ENCODE peak calls at places on chromosomes 6 and 20, in eight cellular contexts. V, G, D, Y, L, J, M and W are unnamed samples.

GRCh38 chr20:51583499-51583898 is 41.0 kb upstream of the NFATC2 start:
- DNase-seq in D (no peak), G (no peak), L (no peak), M (no peak), Y (no peak), V (no peak), J (no peak), W (no peak)

GRCh38 chr20:49260218-49260617 is 17.6 kb downstream of the ZNFX1 start:
- DNase-seq in M (no peak), G (no peak), D (no peak), L (no peak), J (no peak), V (no peak), Y (no peak), W (no peak)

GRCh38 chr20:43584448-43585138 is 6.1 kb upstream of the IFT52 start:
- DNase-seq in G (no peak), V (no peak), J (peak), Y (peak), D (no peak), L (no peak), M (peak), W (no peak)

GRCh38 chr6:142954844-142955243 is 9.9 kb upstream of the HIVEP2 start:
- DNase-seq in G (no peak), M (no peak), V (no peak), D (no peak), L (no peak), Y (no peak), J (no peak), W (no peak)

GRCh38 chr20:22312744-22313346 is 271.5 kb downstream of the FOXA2 start:
- DNase-seq in J (no peak), L (no peak), G (peak), Y (peak), M (no peak), D (peak), V (no peak), W (no peak)

GRCh38 chr6:57261896-57262295 is 39.8 kb upstream of the RAB23 start:
- DNase-seq in M (no peak), Y (no peak), G (no peak), D (no peak), L (no peak), V (no peak), J (no peak), W (no peak)

GRCh38 chr20:4160761-4161305 is 145.5 kb upstream of the RNF24 start:
- DNase-seq in V (no peak), J (peak), L (no peak), M (no peak), D (peak), Y (peak), G (peak), W (no peak)

GRCh38 chr6:10556496-10557391 is 35.6 kb downstream of the GCNT2 start:
- DNase-seq in V (peak), L (no peak), G (no peak), D (no peak), J (no peak), M (no peak), Y (no peak), W (no peak)

GRCh38 chr6:34990971-34991560 is 102.0 kb downstream of the ANKS1A start:
- DNase-seq in L (no peak), Y (peak), J (no peak), M (no peak), V (no peak), G (no peak), D (no peak), W (no peak)

GRCh38 chr20:33666293-33667244 is at the start of gene ACTL10:
- DNase-seq in M (peak), L (no peak), Y (peak), V (peak), G (peak), D (peak), J (no peak), W (peak)

GRCh38 chr20:33662172-33662571 is at the start of gene C20orf144:
- DNase-seq in J (no peak), L (no peak), D (no peak), Y (peak), M (no peak), G (no peak), V (no peak), W (no peak)

GRCh38 chr20:33664085-33664761 is 2.1 kb downstream of the C20orf144 start:
- DNase-seq in Y (peak), V (no peak), D (no peak), M (no peak), J (no peak), G (no peak), L (no peak), W (no peak)

GRCh38 chr20:33663161-33664084 is 1.3 kb downstream of the C20orf144 start:
- DNase-seq in J (no peak), Y (peak), G (peak), L (no peak), M (no peak), V (peak), D (peak), W (peak)

DNA sequence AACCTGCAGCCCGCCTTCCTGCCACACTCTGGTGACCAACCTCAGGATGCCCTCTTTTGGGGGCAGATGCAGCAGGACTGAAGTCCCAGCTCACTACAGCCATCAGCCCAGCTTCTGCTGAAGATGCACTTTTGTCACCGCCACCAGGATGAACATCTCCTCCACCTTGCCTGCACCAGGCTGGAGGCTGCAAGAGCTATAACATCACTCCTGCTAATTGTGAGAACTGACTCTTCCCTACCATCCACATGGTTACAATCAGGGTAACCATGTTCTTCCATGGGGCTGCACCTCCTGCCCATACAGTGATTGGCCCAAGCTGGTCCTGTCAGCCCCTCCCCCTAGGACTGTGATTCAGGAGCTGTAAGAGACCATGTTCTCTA is 2.0 kb upstream of the ACTL10 start:
- DNase-seq in V (no peak), M (no peak), Y (peak), D (no peak), L (no peak), G (no peak), J (no peak), W (no peak)
- TF ChIP-seq CTCF in V (no peak), M (no peak), Y (no peak), D (no peak), L (no peak), G (no peak), J (no peak), W (no peak)

DNA sequence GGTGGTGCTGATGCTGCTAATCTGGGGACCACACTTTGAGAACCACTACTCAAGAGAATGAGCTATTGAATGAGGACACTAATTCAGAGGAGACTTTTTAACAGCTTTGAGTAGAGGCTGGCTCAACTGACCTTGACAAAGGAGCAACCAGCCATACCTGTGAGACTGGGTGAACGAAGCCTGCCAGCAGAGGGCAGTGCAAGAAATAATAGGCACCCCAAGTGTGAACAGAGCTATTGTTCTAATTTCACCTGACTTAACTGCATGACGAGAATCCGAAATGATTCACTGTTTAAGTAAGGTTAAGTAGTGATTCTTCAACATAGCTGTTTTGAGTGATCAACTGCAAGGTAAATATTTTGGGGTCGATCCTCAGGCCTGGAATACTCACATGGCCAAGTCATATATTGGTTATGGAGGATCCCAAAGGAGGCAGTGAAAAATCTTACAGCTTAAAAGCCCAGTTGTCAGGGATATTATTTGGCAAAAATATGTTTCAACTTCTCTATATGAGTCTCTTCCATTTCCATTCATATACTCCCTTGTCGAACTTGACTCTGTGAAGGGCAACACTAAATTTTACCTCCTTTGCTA is 550.5 kb upstream of the MARCKS start:
- DNase-seq in J (no peak), G (peak), L (no peak), Y (no peak), V (peak), M (no peak), D (peak), W (peak)
- TF ChIP-seq CTCF in J (peak), G (peak), L (peak), Y (peak), V (peak), M (peak), D (peak), W (peak)

DNA sequence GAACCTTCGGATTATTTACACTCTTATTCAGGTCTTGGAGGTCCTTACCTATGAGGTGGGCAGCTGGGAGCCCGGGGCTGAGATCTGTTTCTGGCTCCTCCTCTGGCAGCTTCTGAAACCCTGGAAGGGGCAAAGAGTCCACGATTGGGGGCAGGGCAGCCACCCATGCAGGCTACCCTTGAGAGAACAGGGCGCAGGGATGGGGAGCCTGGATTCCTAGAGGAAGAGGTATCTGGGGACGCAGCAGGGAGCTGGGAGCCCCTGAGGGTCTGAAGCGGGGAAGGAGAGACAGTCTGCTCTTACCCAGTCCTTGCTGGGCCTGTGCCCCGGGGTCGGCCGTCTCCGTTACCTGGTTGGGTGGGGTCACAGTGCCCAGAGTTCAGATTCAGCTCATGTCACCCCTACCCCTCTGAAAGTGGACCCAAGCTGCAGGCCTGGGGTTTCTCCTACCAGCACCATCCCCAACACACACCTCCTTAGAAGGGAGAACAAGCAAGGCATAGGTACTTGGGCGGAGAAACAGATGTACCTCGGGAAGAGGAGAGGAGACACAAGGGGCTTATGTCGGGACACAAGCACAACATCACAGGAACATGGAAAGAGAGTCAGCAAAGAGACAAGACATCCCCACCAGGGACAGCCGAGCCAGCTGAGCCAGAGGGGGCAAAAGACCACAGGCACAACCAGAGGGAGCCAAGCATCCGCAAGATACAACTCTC is 554 bp downstream of the LTB start:
- DNase-seq in V (peak), M (no peak), L (no peak), J (no peak), G (peak), Y (peak), D (peak), W (no peak)
- TF ChIP-seq CTCF in V (no peak), M (no peak), L (no peak), J (no peak), G (no peak), Y (no peak), D (no peak), W (no peak)

GRCh38 chr6:38522322-38522721 is 117.4 kb downstream of the BTBD9 start:
- DNase-seq in D (no peak), Y (no peak), L (no peak), G (no peak), V (no peak), J (no peak), M (no peak), W (no peak)

GRCh38 chr6:38528196-38528965 is 111.3 kb downstream of the BTBD9 start:
- DNase-seq in J (no peak), Y (no peak), G (no peak), M (no peak), D (no peak), V (no peak), L (no peak), W (no peak)

GRCh38 chr6:38524436-38525145 is 115.1 kb downstream of the BTBD9 start:
- DNase-seq in V (no peak), M (no peak), D (no peak), L (no peak), G (no peak), J (no peak), Y (peak), W (no peak)

GRCh38 chr6:38527371-38527770 is 112.4 kb downstream of the BTBD9 start:
- DNase-seq in V (no peak), L (no peak), D (no peak), J (no peak), M (no peak), G (no peak), Y (no peak), W (no peak)

DNA sequence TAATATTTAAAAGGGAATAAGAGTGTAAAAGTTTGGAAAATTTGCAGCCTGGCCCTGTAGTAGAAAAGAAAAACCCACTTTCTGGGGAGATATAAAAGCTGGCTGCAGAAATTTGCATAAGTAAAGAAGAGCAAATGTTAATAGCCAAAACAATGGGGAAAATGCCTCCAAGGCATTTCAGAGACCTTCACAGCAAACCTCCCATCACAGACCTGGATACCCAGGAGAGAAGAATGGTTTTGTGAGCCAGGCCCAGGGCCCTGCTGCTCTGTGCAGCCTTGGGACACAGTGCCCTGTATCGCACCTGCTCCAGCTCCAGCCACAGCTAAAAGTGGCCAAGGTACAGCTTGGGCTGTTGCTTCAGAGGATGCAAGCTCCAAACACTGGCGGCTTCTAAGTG is 113.8 kb downstream of the BTBD9 start:
- DNase-seq in L (no peak), J (no peak), G (no peak), D (no peak), V (no peak), M (no peak), Y (no peak), W (no peak)
- TF ChIP-seq CTCF in L (no peak), J (no peak), G (no peak), D (no peak), V (no peak), M (no peak), Y (no peak), W (no peak)

GRCh38 chr6:33764036-33764435 is 17.3 kb upstream of the IP6K3 start:
- DNase-seq in M (no peak), D (no peak), V (no peak), J (no peak), L (no peak), Y (peak), G (no peak), W (no peak)

GRCh38 chr6:33761581-33761921 is 14.8 kb upstream of the IP6K3 start:
- DNase-seq in M (no peak), L (no peak), V (no peak), J (no peak), G (no peak), D (no peak), Y (no peak), W (no peak)

GRCh38 chr6:33763483-33763882 is 16.8 kb upstream of the IP6K3 start:
- DNase-seq in D (no peak), L (no peak), V (no peak), J (no peak), M (no peak), G (no peak), Y (peak), W (no peak)

GRCh38 chr6:33762713-33763112 is 16.0 kb upstream of the IP6K3 start:
- DNase-seq in J (no peak), V (no peak), L (no peak), D (no peak), Y (peak), M (no peak), G (no peak), W (no peak)

DNA sequence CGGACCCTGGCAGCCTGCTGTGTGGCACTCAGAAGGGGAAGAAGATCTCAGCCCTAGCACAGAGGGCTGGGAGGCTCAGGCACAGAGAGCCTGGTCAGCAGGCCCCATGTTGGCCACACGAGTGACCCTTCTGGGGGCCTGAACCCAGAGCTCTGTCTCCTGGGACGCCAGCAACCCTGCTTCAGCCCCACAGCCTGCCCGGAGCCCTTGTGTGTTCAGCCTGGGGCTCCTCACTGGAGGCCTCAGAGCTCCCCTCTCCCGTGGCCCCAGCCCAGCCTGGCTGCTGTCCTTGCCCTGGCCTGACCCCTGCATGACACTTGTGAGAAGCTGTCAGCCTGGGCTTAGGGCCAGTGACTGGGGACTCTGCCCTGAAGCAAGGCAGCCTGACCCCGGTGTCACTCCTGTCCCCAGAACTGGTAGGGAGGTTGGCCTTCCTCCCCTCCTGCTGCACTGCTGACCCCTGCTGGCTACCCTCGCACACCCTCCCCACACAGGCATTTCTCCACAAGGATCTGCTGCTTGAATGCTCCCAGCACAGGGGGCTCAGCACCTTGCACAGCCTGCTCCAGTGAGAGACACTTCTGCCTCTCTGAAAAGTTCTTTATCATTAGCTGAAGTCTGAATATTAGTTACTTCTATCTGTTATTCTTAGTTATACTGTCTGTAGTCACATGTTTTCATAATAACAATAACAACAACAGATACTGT is 15.4 kb upstream of the IP6K3 start:
- DNase-seq in V (no peak), Y (peak), J (no peak), D (peak), L (no peak), G (peak), M (no peak), W (peak)
- TF ChIP-seq CTCF in V (peak), Y (peak), J (peak), D (peak), L (peak), G (peak), M (peak), W (peak)

DNA sequence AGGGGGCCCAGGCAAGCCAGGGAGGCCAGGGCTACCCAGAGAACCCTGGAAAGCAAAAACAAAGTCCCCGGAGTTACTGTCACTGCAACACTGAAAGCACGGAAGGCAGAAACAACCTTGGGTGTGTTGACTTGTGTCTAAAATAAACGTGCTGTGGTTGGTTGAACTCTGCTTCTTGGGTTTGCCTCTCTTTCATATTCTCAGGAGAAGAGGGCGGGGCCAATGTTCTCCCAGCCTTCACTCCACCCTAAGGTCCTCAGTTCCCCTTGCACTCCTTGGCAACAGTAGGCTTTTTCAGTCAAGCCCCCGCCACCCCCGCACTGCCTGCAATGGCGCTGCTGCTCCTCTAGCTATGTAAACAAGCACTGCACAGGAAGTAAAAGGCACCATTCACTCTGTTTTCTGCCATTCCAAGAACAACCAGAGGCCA is 60.9 kb downstream of the COL9A1 start:
- DNase-seq in Y (no peak), L (no peak), M (no peak), G (no peak), V (no peak), D (no peak), J (no peak), W (no peak)
- TF ChIP-seq CTCF in Y (no peak), L (no peak), M (no peak), G (no peak), V (no peak), D (no peak), J (no peak), W (no peak)

DNA sequence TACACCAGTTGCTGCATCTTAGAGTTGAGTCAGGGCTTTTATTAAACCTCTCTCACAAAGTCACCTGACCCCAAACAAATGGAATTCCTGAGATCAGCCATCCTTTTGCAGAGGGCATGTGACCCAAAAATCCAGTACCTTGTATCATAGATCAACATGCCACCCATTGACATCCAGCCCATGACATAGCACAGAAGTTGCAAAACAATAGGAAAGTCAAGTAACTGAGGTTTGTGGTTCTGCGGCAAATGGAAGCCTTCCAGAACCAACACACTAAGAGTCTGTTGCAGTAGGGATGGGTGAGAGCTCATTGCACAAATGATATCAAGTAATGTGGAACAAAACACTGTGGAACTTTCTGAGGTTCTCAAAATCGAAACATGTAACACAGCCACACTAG is 111.2 kb downstream of the PDE7B start:
- DNase-seq in Y (peak), V (no peak), J (no peak), L (no peak), D (no peak), M (no peak), G (no peak), W (no peak)
- TF ChIP-seq CTCF in Y (no peak), V (no peak), J (no peak), L (no peak), D (no peak), M (no peak), G (no peak), W (no peak)